ENCODE peak calls at places on chromosome 18, in six cellular contexts. One of them, this sample, is unnamed.
A peak's percentile ranks its signal among the peaks of the same experiment; 100 is the strongest.

GRCh38 chr18:76821875-76822509 is 365 bp upstream of the ZNF236 start:
- DNase-seq in pancreas: peak; percentile 69
- DNase-seq in lung: peak; percentile 59
- DNase-seq in A549: peak; percentile 44
- DNase-seq in mammary epithelial cell: peak; percentile 52
- DNase-seq in fibroblast of lung: peak; percentile 50
- DNase-seq in this sample: peak; percentile 70

GRCh38 chr18:46481048-46481846 is 175.8 kb downstream of the LOXHD1 start:
- DNase-seq in pancreas: no peak
- DNase-seq in lung: peak; percentile 39
- DNase-seq in A549: peak; percentile 35
- DNase-seq in mammary epithelial cell: no peak
- DNase-seq in fibroblast of lung: peak; percentile 46
- DNase-seq in this sample: no peak

GRCh38 chr18:24270937-24271380 is 126.7 kb downstream of the OSBPL1A start:
- DNase-seq in pancreas: no peak
- DNase-seq in lung: no peak
- DNase-seq in A549: peak; percentile 29
- DNase-seq in mammary epithelial cell: peak; percentile 63
- DNase-seq in fibroblast of lung: peak; percentile 49
- DNase-seq in this sample: peak; percentile 29

GRCh38 chr18:37253424-37254255 is 312.0 kb downstream of the CELF4 start:
- DNase-seq in pancreas: peak; percentile 80
- DNase-seq in lung: no peak
- DNase-seq in A549: no peak
- DNase-seq in mammary epithelial cell: no peak
- DNase-seq in fibroblast of lung: no peak
- DNase-seq in this sample: peak; percentile 10

GRCh38 chr18:44826418-44827259 is 146.0 kb downstream of the SETBP1 start:
- DNase-seq in pancreas: peak; percentile 57
- DNase-seq in lung: peak; percentile 65
- DNase-seq in A549: peak; percentile 66
- DNase-seq in mammary epithelial cell: peak; percentile 72
- DNase-seq in fibroblast of lung: peak; percentile 96
- DNase-seq in this sample: peak; percentile 16

GRCh38 chr18:22913861-22914260 is 19.3 kb upstream of the RBBP8 start:
- DNase-seq in pancreas: peak; percentile 74
- DNase-seq in lung: peak; percentile 82
- DNase-seq in A549: no peak
- DNase-seq in mammary epithelial cell: peak; percentile 96
- DNase-seq in fibroblast of lung: no peak
- DNase-seq in this sample: peak; percentile 36

GRCh38 chr18:5515007-5515744 is 28.6 kb downstream of the EPB41L3 start:
- DNase-seq in pancreas: no peak
- DNase-seq in lung: no peak
- DNase-seq in A549: no peak
- DNase-seq in mammary epithelial cell: no peak
- DNase-seq in fibroblast of lung: no peak
- DNase-seq in this sample: no peak

GRCh38 chr18:26689226-26689913 is 141.0 kb upstream of the KCTD1 start:
- DNase-seq in pancreas: no peak
- DNase-seq in lung: no peak
- DNase-seq in A549: no peak
- DNase-seq in mammary epithelial cell: no peak
- DNase-seq in fibroblast of lung: no peak
- DNase-seq in this sample: no peak

GRCh38 chr18:77131652-77132368 is 773 bp downstream of the MBP start:
- DNase-seq in pancreas: peak; percentile 76
- DNase-seq in lung: peak; percentile 72
- DNase-seq in A549: peak; percentile 54
- DNase-seq in mammary epithelial cell: peak; percentile 56
- DNase-seq in fibroblast of lung: no peak
- DNase-seq in this sample: no peak

GRCh38 chr18:67545681-67546080 is 29.2 kb upstream of the DSEL start:
- DNase-seq in pancreas: no peak
- DNase-seq in lung: no peak
- DNase-seq in A549: no peak
- DNase-seq in mammary epithelial cell: no peak
- DNase-seq in fibroblast of lung: no peak
- DNase-seq in this sample: no peak

GRCh38 chr18:67582488-67582887 is 66.0 kb upstream of the DSEL start:
- DNase-seq in pancreas: no peak
- DNase-seq in lung: no peak
- DNase-seq in A549: no peak
- DNase-seq in mammary epithelial cell: no peak
- DNase-seq in fibroblast of lung: no peak
- DNase-seq in this sample: no peak

GRCh38 chr18:49241852-49242251 is 218.6 kb downstream of the DYM start:
- DNase-seq in pancreas: no peak
- DNase-seq in lung: no peak
- DNase-seq in A549: no peak
- DNase-seq in mammary epithelial cell: no peak
- DNase-seq in fibroblast of lung: peak; percentile 64
- DNase-seq in this sample: no peak

DNA sequence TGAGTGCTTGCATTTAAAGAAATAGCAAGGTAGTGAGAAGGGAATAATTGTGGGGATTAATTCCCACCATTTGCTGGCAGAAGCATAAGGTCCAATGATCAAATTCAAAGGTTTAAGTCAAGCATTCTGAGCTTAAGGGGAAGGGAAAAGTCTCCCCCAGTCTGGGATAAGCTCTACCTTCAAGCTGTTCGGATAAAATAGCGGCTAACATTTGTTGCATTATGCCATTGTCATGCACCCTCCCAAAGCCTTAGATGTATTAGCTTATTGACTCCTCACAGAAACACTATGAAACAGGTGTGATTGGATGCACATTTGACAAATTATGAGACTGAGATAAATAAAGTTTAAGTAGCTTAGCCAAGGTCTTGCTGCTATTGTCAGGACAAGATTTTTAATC is 52.2 kb upstream of the TGIF1 start:
- DNase-seq in pancreas: no peak
- DNase-seq in lung: no peak
- DNase-seq in A549: no peak
- DNase-seq in mammary epithelial cell: no peak
- DNase-seq in fibroblast of lung: no peak
- DNase-seq in this sample: no peak
- H3K27ac ChIP-seq in pancreas: no peak overlapping the region
- H3K27ac ChIP-seq in lung: no peak overlapping the region
- H3K27ac ChIP-seq in A549: no peak overlapping the region
- H3K27ac ChIP-seq in mammary epithelial cell: no peak overlapping the region
- H3K27ac ChIP-seq in fibroblast of lung: no peak overlapping the region
- H3K27ac ChIP-seq in this sample: no peak overlapping the region

DNA sequence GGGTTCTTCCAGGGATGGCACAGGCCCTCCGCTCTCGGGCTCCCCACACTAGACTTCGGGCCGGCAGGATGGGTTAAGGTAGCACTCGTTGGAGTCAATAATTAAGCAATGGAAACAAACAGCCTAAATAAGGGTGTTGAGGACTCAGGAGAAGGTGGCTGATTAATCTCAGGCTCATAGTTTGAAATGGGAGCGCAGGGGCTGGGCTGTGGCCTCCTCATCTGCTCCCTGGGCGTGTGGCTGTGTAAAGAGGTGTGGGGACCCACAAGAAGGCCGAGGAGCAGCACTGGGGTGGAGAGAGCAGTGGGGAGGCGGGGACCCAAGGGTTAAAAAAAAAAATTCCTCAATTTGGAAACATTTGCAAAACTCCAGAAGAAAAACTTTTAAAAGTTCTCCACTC is 1.3 kb upstream of the TUBB6 start:
- DNase-seq in pancreas: no peak
- DNase-seq in lung: no peak
- DNase-seq in A549: no peak
- DNase-seq in mammary epithelial cell: no peak
- DNase-seq in fibroblast of lung: no peak
- DNase-seq in this sample: no peak
- H3K27ac ChIP-seq in pancreas: no peak overlapping the region
- H3K27ac ChIP-seq in lung: no peak overlapping the region
- H3K27ac ChIP-seq in A549: no peak overlapping the region
- H3K27ac ChIP-seq in mammary epithelial cell: peak overlapping the region; percentile 85
- H3K27ac ChIP-seq in fibroblast of lung: peak overlapping the region; percentile 94
- H3K27ac ChIP-seq in this sample: peak overlapping the region; percentile 97

GRCh38 chr18:50397023-50397422 is 22.2 kb downstream of the SKA1 start:
- DNase-seq in pancreas: no peak
- DNase-seq in lung: no peak
- DNase-seq in A549: no peak
- DNase-seq in mammary epithelial cell: no peak
- DNase-seq in fibroblast of lung: no peak
- DNase-seq in this sample: no peak

GRCh38 chr18:50401334-50401733 is 26.5 kb downstream of the SKA1 start:
- DNase-seq in pancreas: no peak
- DNase-seq in lung: no peak
- DNase-seq in A549: no peak
- DNase-seq in mammary epithelial cell: no peak
- DNase-seq in fibroblast of lung: no peak
- DNase-seq in this sample: no peak

GRCh38 chr18:50398099-50398498 is 23.3 kb downstream of the SKA1 start:
- DNase-seq in pancreas: no peak
- DNase-seq in lung: no peak
- DNase-seq in A549: no peak
- DNase-seq in mammary epithelial cell: no peak
- DNase-seq in fibroblast of lung: no peak
- DNase-seq in this sample: no peak

GRCh38 chr18:50399582-50399981 is 24.7 kb downstream of the SKA1 start:
- DNase-seq in pancreas: no peak
- DNase-seq in lung: no peak
- DNase-seq in A549: no peak
- DNase-seq in mammary epithelial cell: no peak
- DNase-seq in fibroblast of lung: no peak
- DNase-seq in this sample: no peak

DNA sequence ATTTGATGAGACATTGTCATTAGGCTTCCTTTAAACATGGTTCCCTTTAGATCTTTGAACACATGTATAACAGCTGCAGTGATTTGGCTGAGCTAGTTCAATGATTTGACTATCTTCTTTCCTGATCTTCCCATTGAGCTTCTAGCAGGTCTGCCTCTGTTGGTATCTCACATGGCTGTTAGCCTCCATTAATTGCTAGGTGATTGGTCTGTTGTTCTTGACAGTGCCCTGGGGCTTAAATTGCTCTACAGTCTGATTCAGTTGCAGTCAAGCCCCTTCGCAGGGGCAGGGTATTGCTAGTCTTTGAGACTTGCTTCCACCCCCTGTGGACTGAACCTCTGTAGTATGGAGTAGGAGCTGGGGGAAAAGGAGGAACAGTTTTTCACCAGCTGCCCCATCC is 24.1 kb downstream of the SKA1 start:
- DNase-seq in pancreas: no peak
- DNase-seq in lung: no peak
- DNase-seq in A549: no peak
- DNase-seq in mammary epithelial cell: no peak
- DNase-seq in fibroblast of lung: no peak
- DNase-seq in this sample: no peak
- H3K27ac ChIP-seq in pancreas: no peak overlapping the region
- H3K27ac ChIP-seq in lung: no peak overlapping the region
- H3K27ac ChIP-seq in A549: no peak overlapping the region
- H3K27ac ChIP-seq in mammary epithelial cell: no peak overlapping the region
- H3K27ac ChIP-seq in fibroblast of lung: no peak overlapping the region
- H3K27ac ChIP-seq in this sample: no peak overlapping the region

GRCh38 chr18:31420524-31420923 is 27.0 kb upstream of the DSG3 start:
- DNase-seq in pancreas: no peak
- DNase-seq in lung: no peak
- DNase-seq in A549: no peak
- DNase-seq in mammary epithelial cell: no peak
- DNase-seq in fibroblast of lung: no peak
- DNase-seq in this sample: no peak

GRCh38 chr18:31420032-31420431 is 27.5 kb upstream of the DSG3 start:
- DNase-seq in pancreas: no peak
- DNase-seq in lung: no peak
- DNase-seq in A549: no peak
- DNase-seq in mammary epithelial cell: no peak
- DNase-seq in fibroblast of lung: no peak
- DNase-seq in this sample: no peak

GRCh38 chr18:31424383-31424988 is 23.1 kb upstream of the DSG3 start:
- DNase-seq in pancreas: no peak
- DNase-seq in lung: no peak
- DNase-seq in A549: peak; percentile 42
- DNase-seq in mammary epithelial cell: peak; percentile 31
- DNase-seq in fibroblast of lung: peak; percentile 24
- DNase-seq in this sample: no peak

GRCh38 chr18:31417850-31418249 is 29.7 kb upstream of the DSG3 start:
- DNase-seq in pancreas: no peak
- DNase-seq in lung: no peak
- DNase-seq in A549: no peak
- DNase-seq in mammary epithelial cell: no peak
- DNase-seq in fibroblast of lung: no peak
- DNase-seq in this sample: no peak

GRCh38 chr18:31419457-31419932 is 28.0 kb upstream of the DSG3 start:
- DNase-seq in pancreas: no peak
- DNase-seq in lung: no peak
- DNase-seq in A549: no peak
- DNase-seq in mammary epithelial cell: peak; percentile 43
- DNase-seq in fibroblast of lung: no peak
- DNase-seq in this sample: peak; percentile 26
- H3K27ac ChIP-seq in pancreas: no peak overlapping the region
- H3K27ac ChIP-seq in lung: no peak overlapping the region
- H3K27ac ChIP-seq in A549: no peak overlapping the region
- H3K27ac ChIP-seq in mammary epithelial cell: no peak overlapping the region
- H3K27ac ChIP-seq in fibroblast of lung: no peak overlapping the region
- H3K27ac ChIP-seq in this sample: peak overlapping the region; percentile 43

GRCh38 chr18:48218285-48219022 is 190.7 kb downstream of the ZBTB7C start:
- DNase-seq in pancreas: no peak
- DNase-seq in lung: peak; percentile 21
- DNase-seq in A549: no peak
- DNase-seq in mammary epithelial cell: no peak
- DNase-seq in fibroblast of lung: no peak
- DNase-seq in this sample: no peak

GRCh38 chr18:48217306-48218250 is 191.6 kb downstream of the ZBTB7C start:
- DNase-seq in pancreas: no peak
- DNase-seq in lung: peak; percentile 23
- DNase-seq in A549: no peak
- DNase-seq in mammary epithelial cell: no peak
- DNase-seq in fibroblast of lung: no peak
- DNase-seq in this sample: no peak

GRCh38 chr18:48216639-48217280 is 192.4 kb downstream of the ZBTB7C start:
- DNase-seq in pancreas: no peak
- DNase-seq in lung: no peak
- DNase-seq in A549: no peak
- DNase-seq in mammary epithelial cell: no peak
- DNase-seq in fibroblast of lung: no peak
- DNase-seq in this sample: no peak

GRCh38 chr18:48213791-48214190 is 195.4 kb downstream of the ZBTB7C start:
- DNase-seq in pancreas: no peak
- DNase-seq in lung: no peak
- DNase-seq in A549: no peak
- DNase-seq in mammary epithelial cell: no peak
- DNase-seq in fibroblast of lung: no peak
- DNase-seq in this sample: no peak

GRCh38 chr18:48215876-48216638 is 193.1 kb downstream of the ZBTB7C start:
- DNase-seq in pancreas: no peak
- DNase-seq in lung: no peak
- DNase-seq in A549: no peak
- DNase-seq in mammary epithelial cell: no peak
- DNase-seq in fibroblast of lung: no peak
- DNase-seq in this sample: no peak
- H3K27ac ChIP-seq in pancreas: no peak overlapping the region
- H3K27ac ChIP-seq in lung: no peak overlapping the region
- H3K27ac ChIP-seq in A549: no peak overlapping the region
- H3K27ac ChIP-seq in mammary epithelial cell: no peak overlapping the region
- H3K27ac ChIP-seq in fibroblast of lung: no peak overlapping the region
- H3K27ac ChIP-seq in this sample: no peak overlapping the region

GRCh38 chr18:54388203-54389142 is 30.8 kb downstream of the C18orf54 start:
- DNase-seq in pancreas: no peak
- DNase-seq in lung: no peak
- DNase-seq in A549: peak; percentile 62
- DNase-seq in mammary epithelial cell: peak; percentile 79
- DNase-seq in fibroblast of lung: peak; percentile 85
- DNase-seq in this sample: peak; percentile 32
- H3K27ac ChIP-seq in pancreas: no peak overlapping the region
- H3K27ac ChIP-seq in lung: no peak overlapping the region
- H3K27ac ChIP-seq in A549: peak overlapping the region; percentile 67
- H3K27ac ChIP-seq in mammary epithelial cell: peak overlapping the region; percentile 63
- H3K27ac ChIP-seq in fibroblast of lung: peak overlapping the region; percentile 40
- H3K27ac ChIP-seq in this sample: peak overlapping the region; percentile 62

This sample was measured in RWPE1.